ENCODE peak calls at places on chromosome 1, in nine cellular contexts. One of them, this sample, is unnamed.

GRCh38 chr1:74463301-74463988 is 49.0 kb downstream of the LRRC53 start:
- DNase-seq in fibroblast of lung: peak; percentile 65
- DNase-seq in tibial artery: no peak
- DNase-seq in GM23338: no peak
- DNase-seq in hepatocyte: no peak
- DNase-seq in psoas muscle: no peak
- DNase-seq in lower lobe of right lung: no peak
- DNase-seq in neural progenitor cell: no peak
- DNase-seq in heart left ventricle: no peak
- DNase-seq in this sample: no peak

GRCh38 chr1:10791117-10791951 is 5.1 kb downstream of the CASZ1 start:
- DNase-seq in fibroblast of lung: no peak
- DNase-seq in tibial artery: no peak
- DNase-seq in GM23338: no peak
- DNase-seq in hepatocyte: peak; percentile 55
- DNase-seq in psoas muscle: no peak
- DNase-seq in lower lobe of right lung: no peak
- DNase-seq in neural progenitor cell: peak; percentile 39
- DNase-seq in heart left ventricle: no peak
- DNase-seq in this sample: peak; percentile 55

GRCh38 chr1:15669074-15669473 is 15.0 kb upstream of the PLEKHM2 start:
- DNase-seq in fibroblast of lung: no peak
- DNase-seq in tibial artery: no peak
- DNase-seq in GM23338: peak; percentile 52
- DNase-seq in hepatocyte: no peak
- DNase-seq in psoas muscle: no peak
- DNase-seq in lower lobe of right lung: no peak
- DNase-seq in neural progenitor cell: no peak
- DNase-seq in heart left ventricle: no peak
- DNase-seq in this sample: no peak

GRCh38 chr1:32426489-32427255 is 32.4 kb upstream of the BSDC1 start:
- DNase-seq in fibroblast of lung: peak; percentile 25
- DNase-seq in tibial artery: no peak
- DNase-seq in GM23338: peak; percentile 87
- DNase-seq in hepatocyte: no peak
- DNase-seq in psoas muscle: no peak
- DNase-seq in lower lobe of right lung: peak; percentile 48
- DNase-seq in neural progenitor cell: peak; percentile 28
- DNase-seq in heart left ventricle: peak; percentile 33
- DNase-seq in this sample: no peak

GRCh38 chr1:44084998-44085675 is 33.5 kb upstream of the KLF17 start:
- DNase-seq in fibroblast of lung: peak; percentile 85
- DNase-seq in tibial artery: no peak
- DNase-seq in GM23338: no peak
- DNase-seq in hepatocyte: no peak
- DNase-seq in psoas muscle: no peak
- DNase-seq in lower lobe of right lung: no peak
- DNase-seq in neural progenitor cell: no peak
- DNase-seq in heart left ventricle: no peak
- DNase-seq in this sample: no peak

GRCh38 chr1:215863796-215864195 is 296.7 kb downstream of the KCTD3 start:
- DNase-seq in fibroblast of lung: no peak
- DNase-seq in tibial artery: no peak
- DNase-seq in GM23338: no peak
- DNase-seq in hepatocyte: no peak
- DNase-seq in psoas muscle: no peak
- DNase-seq in lower lobe of right lung: no peak
- DNase-seq in neural progenitor cell: no peak
- DNase-seq in heart left ventricle: no peak
- DNase-seq in this sample: no peak

GRCh38 chr1:197463142-197463541 is 195.1 kb downstream of the CRB1 start:
- DNase-seq in fibroblast of lung: no peak
- DNase-seq in tibial artery: no peak
- DNase-seq in GM23338: no peak
- DNase-seq in hepatocyte: no peak
- DNase-seq in psoas muscle: no peak
- DNase-seq in lower lobe of right lung: no peak
- DNase-seq in neural progenitor cell: no peak
- DNase-seq in heart left ventricle: no peak
- DNase-seq in this sample: no peak

GRCh38 chr1:32486463-32487113 is 21.7 kb downstream of the ZBTB8B start:
- DNase-seq in fibroblast of lung: no peak
- DNase-seq in tibial artery: no peak
- DNase-seq in GM23338: no peak
- DNase-seq in hepatocyte: no peak
- DNase-seq in psoas muscle: no peak
- DNase-seq in lower lobe of right lung: no peak
- DNase-seq in neural progenitor cell: no peak
- DNase-seq in heart left ventricle: no peak
- DNase-seq in this sample: no peak

GRCh38 chr1:183761871-183762270 is 43.0 kb upstream of the RGL1 start:
- DNase-seq in fibroblast of lung: peak; percentile 86
- DNase-seq in tibial artery: no peak
- DNase-seq in GM23338: no peak
- DNase-seq in hepatocyte: no peak
- DNase-seq in psoas muscle: no peak
- DNase-seq in lower lobe of right lung: no peak
- DNase-seq in neural progenitor cell: no peak
- DNase-seq in heart left ventricle: no peak
- DNase-seq in this sample: no peak

GRCh38 chr1:193418745-193419058 is 232.3 kb upstream of the B3GALT2 start:
- DNase-seq in fibroblast of lung: no peak
- DNase-seq in tibial artery: no peak
- DNase-seq in GM23338: no peak
- DNase-seq in hepatocyte: no peak
- DNase-seq in psoas muscle: no peak
- DNase-seq in lower lobe of right lung: no peak
- DNase-seq in neural progenitor cell: no peak
- DNase-seq in heart left ventricle: no peak
- DNase-seq in this sample: no peak

GRCh38 chr1:193417420-193417819 is 231.0 kb upstream of the B3GALT2 start:
- DNase-seq in fibroblast of lung: peak; percentile 37
- DNase-seq in tibial artery: no peak
- DNase-seq in GM23338: no peak
- DNase-seq in hepatocyte: no peak
- DNase-seq in psoas muscle: no peak
- DNase-seq in lower lobe of right lung: no peak
- DNase-seq in neural progenitor cell: no peak
- DNase-seq in heart left ventricle: no peak
- DNase-seq in this sample: no peak

GRCh38 chr1:193421487-193421886 is 235.1 kb upstream of the B3GALT2 start:
- DNase-seq in fibroblast of lung: no peak
- DNase-seq in tibial artery: no peak
- DNase-seq in GM23338: no peak
- DNase-seq in hepatocyte: no peak
- DNase-seq in psoas muscle: no peak
- DNase-seq in lower lobe of right lung: no peak
- DNase-seq in neural progenitor cell: no peak
- DNase-seq in heart left ventricle: no peak
- DNase-seq in this sample: no peak

GRCh38 chr1:193416226-193416625 is 229.8 kb upstream of the B3GALT2 start:
- DNase-seq in fibroblast of lung: no peak
- DNase-seq in tibial artery: no peak
- DNase-seq in GM23338: no peak
- DNase-seq in hepatocyte: no peak
- DNase-seq in psoas muscle: no peak
- DNase-seq in lower lobe of right lung: no peak
- DNase-seq in neural progenitor cell: no peak
- DNase-seq in heart left ventricle: no peak
- DNase-seq in this sample: no peak

DNA sequence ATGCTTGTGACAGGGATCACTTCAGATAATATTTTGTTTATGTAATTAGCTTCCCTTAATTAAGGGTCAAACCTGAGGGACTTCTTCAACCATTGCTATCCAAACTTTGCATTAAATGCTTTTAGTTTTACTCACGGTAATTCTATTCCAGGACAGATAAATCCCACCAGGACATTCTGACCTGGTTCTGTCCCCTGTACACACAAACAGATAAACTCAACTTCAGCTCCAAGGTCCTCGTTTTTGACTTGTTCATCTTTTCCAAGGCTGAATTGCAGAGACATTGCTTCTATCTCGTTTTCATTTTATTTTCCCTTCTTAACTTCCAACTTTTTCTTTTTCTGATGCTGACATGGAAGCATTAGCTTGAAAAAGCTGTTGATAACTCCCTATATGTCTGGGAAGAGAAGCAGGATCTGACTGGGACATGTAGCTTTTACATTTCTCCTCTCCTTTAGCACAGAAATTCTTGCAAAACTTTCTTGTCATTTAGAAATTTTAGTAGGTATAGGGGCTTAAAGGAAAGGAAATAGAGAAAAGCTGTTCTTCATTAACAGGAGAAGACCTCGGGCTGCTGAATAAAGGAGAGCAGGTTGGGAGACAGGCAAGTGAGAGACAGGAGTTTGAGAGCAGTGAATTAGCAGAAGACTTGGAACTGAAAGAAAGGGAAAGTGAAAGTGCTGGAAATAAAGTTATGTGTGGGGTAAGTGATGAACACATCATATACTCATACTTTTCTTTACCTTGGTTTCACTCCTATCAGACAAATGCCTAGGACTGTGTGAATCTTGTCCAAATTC is 231.7 kb upstream of the B3GALT2 start:
- DNase-seq in fibroblast of lung: peak; percentile 39
- DNase-seq in tibial artery: no peak
- DNase-seq in GM23338: no peak
- DNase-seq in hepatocyte: no peak
- DNase-seq in psoas muscle: no peak
- DNase-seq in lower lobe of right lung: no peak
- DNase-seq in neural progenitor cell: no peak
- DNase-seq in heart left ventricle: no peak
- DNase-seq in this sample: no peak
- H3K4me3 ChIP-seq in fibroblast of lung: peak overlapping the region; percentile 48
- H3K4me3 ChIP-seq in tibial artery: peak overlapping the region; percentile 37
- H3K4me3 ChIP-seq in GM23338: no peak overlapping the region
- H3K4me3 ChIP-seq in hepatocyte: no peak overlapping the region
- H3K4me3 ChIP-seq in psoas muscle: peak overlapping the region; percentile 50
- H3K4me3 ChIP-seq in lower lobe of right lung: peak overlapping the region; percentile 41
- H3K4me3 ChIP-seq in neural progenitor cell: no peak overlapping the region
- H3K4me3 ChIP-seq in heart left ventricle: peak overlapping the region; percentile 41
- H3K4me3 ChIP-seq in this sample: peak overlapping the region; percentile 38

GRCh38 chr1:92461364-92462097 is 25.2 kb downstream of the GFI1 start:
- DNase-seq in fibroblast of lung: no peak
- DNase-seq in tibial artery: no peak
- DNase-seq in GM23338: no peak
- DNase-seq in hepatocyte: no peak
- DNase-seq in psoas muscle: no peak
- DNase-seq in lower lobe of right lung: no peak
- DNase-seq in neural progenitor cell: no peak
- DNase-seq in heart left ventricle: no peak
- DNase-seq in this sample: no peak
- H3K4me1 ChIP-seq in fibroblast of lung: no peaks in the 10 kb centered on the region
- H3K4me1 ChIP-seq in tibial artery: no peaks in the 10 kb centered on the region
- H3K4me1 ChIP-seq in GM23338: no peaks in the 10 kb centered on the region
- H3K4me1 ChIP-seq in hepatocyte: no peaks in the 10 kb centered on the region
- H3K4me1 ChIP-seq in psoas muscle: no peaks in the 10 kb centered on the region
- H3K4me1 ChIP-seq in lower lobe of right lung: no peaks in the 10 kb centered on the region
- H3K4me1 ChIP-seq in neural progenitor cell: no peaks in the 10 kb centered on the region
- H3K4me1 ChIP-seq in heart left ventricle: no peaks in the 10 kb centered on the region
- H3K4me1 ChIP-seq in this sample: no peaks in the 10 kb centered on the region

GRCh38 chr1:50705699-50706098 is 254.4 kb downstream of the FAF1 start:
- DNase-seq in fibroblast of lung: no peak
- DNase-seq in tibial artery: no peak
- DNase-seq in GM23338: no peak
- DNase-seq in hepatocyte: no peak
- DNase-seq in psoas muscle: no peak
- DNase-seq in lower lobe of right lung: no peak
- DNase-seq in neural progenitor cell: no peak
- DNase-seq in heart left ventricle: no peak
- DNase-seq in this sample: no peak
- H3K4me3 ChIP-seq in fibroblast of lung: no peak overlapping the region
- H3K4me3 ChIP-seq in tibial artery: no peak overlapping the region
- H3K4me3 ChIP-seq in GM23338: no peak overlapping the region
- H3K4me3 ChIP-seq in hepatocyte: no peak overlapping the region
- H3K4me3 ChIP-seq in psoas muscle: no peak overlapping the region
- H3K4me3 ChIP-seq in lower lobe of right lung: no peak overlapping the region
- H3K4me3 ChIP-seq in neural progenitor cell: no peak overlapping the region
- H3K4me3 ChIP-seq in heart left ventricle: no peak overlapping the region
- H3K4me3 ChIP-seq in this sample: no peak overlapping the region

GRCh38 chr1:117679299-117679698 is 73.5 kb downstream of the TENT5C start:
- DNase-seq in fibroblast of lung: no peak
- DNase-seq in tibial artery: no peak
- DNase-seq in GM23338: no peak
- DNase-seq in hepatocyte: no peak
- DNase-seq in psoas muscle: no peak
- DNase-seq in lower lobe of right lung: no peak
- DNase-seq in neural progenitor cell: no peak
- DNase-seq in heart left ventricle: no peak
- DNase-seq in this sample: no peak

GRCh38 chr1:117682372-117682771 is 76.5 kb downstream of the TENT5C start:
- DNase-seq in fibroblast of lung: no peak
- DNase-seq in tibial artery: no peak
- DNase-seq in GM23338: no peak
- DNase-seq in hepatocyte: no peak
- DNase-seq in psoas muscle: no peak
- DNase-seq in lower lobe of right lung: no peak
- DNase-seq in neural progenitor cell: no peak
- DNase-seq in heart left ventricle: peak; percentile 80
- DNase-seq in this sample: peak; percentile 94

GRCh38 chr1:117679868-117680267 is 74.0 kb downstream of the TENT5C start:
- DNase-seq in fibroblast of lung: no peak
- DNase-seq in tibial artery: no peak
- DNase-seq in GM23338: no peak
- DNase-seq in hepatocyte: no peak
- DNase-seq in psoas muscle: no peak
- DNase-seq in lower lobe of right lung: no peak
- DNase-seq in neural progenitor cell: no peak
- DNase-seq in heart left ventricle: no peak
- DNase-seq in this sample: no peak

GRCh38 chr1:117681093-117681950 is 75.5 kb downstream of the TENT5C start:
- DNase-seq in fibroblast of lung: no peak
- DNase-seq in tibial artery: no peak
- DNase-seq in GM23338: peak; percentile 45
- DNase-seq in hepatocyte: no peak
- DNase-seq in psoas muscle: no peak
- DNase-seq in lower lobe of right lung: no peak
- DNase-seq in neural progenitor cell: no peak
- DNase-seq in heart left ventricle: no peak
- DNase-seq in this sample: no peak

DNA sequence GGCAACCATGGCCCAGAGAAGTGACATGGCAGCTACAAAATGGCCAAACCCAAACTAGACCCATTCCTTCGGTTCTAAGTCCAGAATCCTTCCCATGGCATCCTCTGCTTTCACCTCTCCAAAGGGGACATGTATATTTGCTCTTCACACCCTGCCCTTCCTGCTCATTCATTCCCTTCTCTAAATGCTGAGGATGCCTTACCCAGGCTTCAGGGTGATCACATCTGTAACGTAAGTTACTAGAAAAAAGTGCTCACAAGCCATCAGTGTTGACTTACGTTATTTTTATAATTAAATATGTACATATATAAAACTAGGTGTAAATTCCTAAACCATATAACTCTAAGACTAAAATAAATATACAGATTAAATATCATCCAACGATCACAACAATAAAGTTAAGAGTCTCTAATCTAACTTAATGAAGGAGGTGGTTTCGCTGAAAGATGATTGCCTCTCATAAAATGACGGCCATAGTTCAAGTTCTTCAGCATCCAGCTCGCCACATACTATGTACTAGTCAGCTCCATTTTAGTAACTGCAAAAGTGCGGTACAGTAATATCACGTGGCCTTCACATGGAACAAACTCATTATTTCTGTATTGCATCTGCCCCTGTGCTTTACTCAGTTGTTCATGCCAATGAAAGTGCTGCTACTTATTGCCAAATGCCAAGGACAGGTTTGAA is 74.6 kb downstream of the TENT5C start:
- DNase-seq in fibroblast of lung: no peak
- DNase-seq in tibial artery: no peak
- DNase-seq in GM23338: no peak
- DNase-seq in hepatocyte: no peak
- DNase-seq in psoas muscle: no peak
- DNase-seq in lower lobe of right lung: no peak
- DNase-seq in neural progenitor cell: no peak
- DNase-seq in heart left ventricle: no peak
- DNase-seq in this sample: no peak
- H3K4me1 ChIP-seq in fibroblast of lung: peaks cover 3% of the 10 kb centered on the region
- H3K4me1 ChIP-seq in tibial artery: peaks cover 86% of the 10 kb centered on the region
- H3K4me1 ChIP-seq in GM23338: no peaks in the 10 kb centered on the region
- H3K4me1 ChIP-seq in hepatocyte: no peaks in the 10 kb centered on the region
- H3K4me1 ChIP-seq in psoas muscle: peaks cover 57% of the 10 kb centered on the region
- H3K4me1 ChIP-seq in lower lobe of right lung: no peaks in the 10 kb centered on the region
- H3K4me1 ChIP-seq in neural progenitor cell: peaks cover 5% of the 10 kb centered on the region
- H3K4me1 ChIP-seq in heart left ventricle: peaks cover 21% of the 10 kb centered on the region
- H3K4me1 ChIP-seq in this sample: peaks cover 90% of the 10 kb centered on the region